ENCODE peak calls at places on chromosome 6, in eight cellular contexts. M is Calu3, I is RPMI7951, O is AG04450, K is fibroblast of mammary gland, C is nephron progenitor cell, E is thoracic aorta, S is brain microvascular endothelial cell. Y is an unnamed sample.

GRCh38 chr6:127102299-127102698 is 16.2 kb upstream of the RSPO3 start:
- DNase-seq in M (no peak), S (peak), O (peak), C (no peak), I (peak), E (no peak), K (peak), Y (no peak)

GRCh38 chr6:149909701-149910470 is 12.0 kb upstream of the RAET1E start:
- DNase-seq in S (no peak), O (no peak), E (no peak), M (no peak), K (no peak), I (no peak), C (no peak), Y (no peak)

GRCh38 chr6:134757911-134758361 is 192.0 kb downstream of the ALDH8A1 start:
- DNase-seq in C (no peak), I (no peak), E (no peak), M (peak), S (no peak), O (no peak), K (peak), Y (no peak)

GRCh38 chr6:14428269-14428668 is 310.7 kb downstream of the CD83 start:
- DNase-seq in C (no peak), S (no peak), M (no peak), K (no peak), O (no peak), E (no peak), I (no peak), Y (no peak)

GRCh38 chr6:34132486-34133185 is 13.3 kb downstream of the GRM4 start:
- DNase-seq in O (no peak), K (peak), C (peak), M (peak), S (no peak), E (no peak), I (peak), Y (no peak)

GRCh38 chr6:36610576-36611336 is 16.6 kb downstream of the SRSF3 start:
- DNase-seq in C (no peak), E (no peak), M (no peak), O (no peak), K (peak), S (no peak), I (no peak), Y (no peak)

GRCh38 chr6:46949662-46950280 is 28.0 kb upstream of the ADGRF5 start:
- DNase-seq in C (no peak), S (no peak), E (no peak), I (peak), O (no peak), K (peak), M (no peak), Y (no peak)

GRCh38 chr6:56517155-56517745 is 125.4 kb downstream of the DST start:
- DNase-seq in E (no peak), M (no peak), O (peak), I (no peak), K (peak), S (no peak), C (no peak), Y (no peak)

GRCh38 chr6:6700421-6700820 is 111.9 kb downstream of the LY86 start:
- DNase-seq in I (no peak), E (no peak), M (no peak), S (no peak), O (no peak), K (no peak), C (no peak), Y (no peak)

GRCh38 chr6:25034477-25034876 is 98.7 kb upstream of the RIPOR2 start:
- DNase-seq in O (no peak), E (no peak), M (no peak), C (no peak), K (no peak), S (no peak), I (no peak), Y (no peak)

GRCh38 chr6:127786109-127786508 is 114.7 kb downstream of the THEMIS start:
- DNase-seq in S (no peak), E (no peak), I (no peak), M (no peak), K (no peak), O (no peak), C (no peak), Y (no peak)

GRCh38 chr6:150491131-150491795 is 108.4 kb upstream of the PLEKHG1 start:
- DNase-seq in S (peak), K (peak), C (no peak), M (peak), O (no peak), I (peak), E (no peak), Y (no peak)

GRCh38 chr6:147382945-147383554 is 125.4 kb upstream of the SAMD5 start:
- DNase-seq in S (peak), I (peak), M (no peak), C (no peak), K (peak), E (no peak), O (no peak), Y (no peak)

GRCh38 chr6:95248501-95248900 is 328.8 kb upstream of the MANEA start:
- DNase-seq in S (no peak), E (no peak), C (no peak), M (no peak), O (no peak), K (no peak), I (no peak), Y (no peak)

GRCh38 chr6:4130357-4130987 is 4.9 kb downstream of the ECI2 start:
- DNase-seq in M (no peak), S (no peak), O (no peak), I (no peak), C (no peak), K (no peak), E (no peak), Y (no peak)

GRCh38 chr6:126516411-126516810 is 176.5 kb downstream of the CENPW start:
- DNase-seq in S (no peak), O (no peak), M (no peak), C (no peak), I (no peak), E (no peak), K (peak), Y (no peak)

GRCh38 chr6:3373597-3374203 is 83.2 kb downstream of the SLC22A23 start:
- DNase-seq in E (no peak), K (no peak), O (no peak), M (no peak), S (no peak), I (no peak), C (no peak), Y (no peak)

GRCh38 chr6:142846883-142847287 is 98.1 kb downstream of the HIVEP2 start:
- DNase-seq in O (peak), E (peak), S (peak), I (peak), C (no peak), M (no peak), K (peak), Y (peak)

GRCh38 chr6:128655978-128656498 is 135.6 kb upstream of the PTPRK start:
- DNase-seq in E (no peak), I (peak), C (no peak), K (peak), M (peak), S (peak), O (peak), Y (no peak)

Y was measured in GOT3.